ENCODE peak calls at places on chromosomes 13 and 19, in nine cellular contexts. One of them, this sample, is unnamed.

GRCh38 chr19:44903216-44903601 is 2.4 kb upstream of the APOE start:
- DNase-seq in body of pancreas: no peak
- DNase-seq in memory B cell: no peak
- DNase-seq in iPS-NIHi11: no peak
- DNase-seq in SK-N-DZ: no peak
- DNase-seq in kidney epithelial cell: no peak
- DNase-seq in GM10248: no peak
- DNase-seq in naive thymus-derived CD8-positive, alpha-beta T cell: no peak
- DNase-seq in coronary artery: no peak
- DNase-seq in this sample: no peak

GRCh38 chr19:35316560-35316959 is 12.4 kb upstream of the CD22 start:
- DNase-seq in coronary artery: no peak
- DNase-seq in SK-N-DZ: no peak
- DNase-seq in kidney epithelial cell: no peak
- DNase-seq in iPS-NIHi11: peak
- DNase-seq in body of pancreas: no peak
- DNase-seq in GM10248: no peak
- DNase-seq in naive thymus-derived CD8-positive, alpha-beta T cell: no peak
- DNase-seq in memory B cell: no peak
- DNase-seq in this sample: no peak

GRCh38 chr19:18951721-18952281 is 10.8 kb upstream of the HOMER3 start:
- DNase-seq in memory B cell: no peak
- DNase-seq in naive thymus-derived CD8-positive, alpha-beta T cell: no peak
- DNase-seq in coronary artery: no peak
- DNase-seq in iPS-NIHi11: no peak
- DNase-seq in SK-N-DZ: no peak
- DNase-seq in GM10248: no peak
- DNase-seq in body of pancreas: no peak
- DNase-seq in kidney epithelial cell: peak
- DNase-seq in this sample: no peak

GRCh38 chr19:16896913-16897571 is 8.2 kb downstream of the F2RL3 start:
- DNase-seq in iPS-NIHi11: peak
- DNase-seq in GM10248: peak
- DNase-seq in coronary artery: peak
- DNase-seq in memory B cell: peak
- DNase-seq in body of pancreas: peak
- DNase-seq in kidney epithelial cell: peak
- DNase-seq in naive thymus-derived CD8-positive, alpha-beta T cell: peak
- DNase-seq in SK-N-DZ: peak
- DNase-seq in this sample: peak

GRCh38 chr19:52464798-52465470 is 11.6 kb downstream of the ZNF578 start:
- DNase-seq in GM10248: no peak
- DNase-seq in iPS-NIHi11: peak
- DNase-seq in coronary artery: no peak
- DNase-seq in memory B cell: no peak
- DNase-seq in body of pancreas: no peak
- DNase-seq in naive thymus-derived CD8-positive, alpha-beta T cell: no peak
- DNase-seq in SK-N-DZ: no peak
- DNase-seq in kidney epithelial cell: no peak
- DNase-seq in this sample: no peak

GRCh38 chr13:48000559-48001126 is 430 bp downstream of the SUCLA2 start:
- DNase-seq in iPS-NIHi11: peak
- DNase-seq in SK-N-DZ: no peak
- DNase-seq in body of pancreas: no peak
- DNase-seq in memory B cell: no peak
- DNase-seq in naive thymus-derived CD8-positive, alpha-beta T cell: peak
- DNase-seq in coronary artery: no peak
- DNase-seq in GM10248: no peak
- DNase-seq in kidney epithelial cell: no peak
- DNase-seq in this sample: no peak

GRCh38 chr19:29798783-29799182 is 13.0 kb upstream of the CCNE1 start:
- DNase-seq in iPS-NIHi11: no peak
- DNase-seq in kidney epithelial cell: no peak
- DNase-seq in coronary artery: no peak
- DNase-seq in body of pancreas: no peak
- DNase-seq in memory B cell: no peak
- DNase-seq in SK-N-DZ: no peak
- DNase-seq in GM10248: no peak
- DNase-seq in naive thymus-derived CD8-positive, alpha-beta T cell: no peak
- DNase-seq in this sample: no peak

GRCh38 chr13:32021785-32022184 is 9.8 kb upstream of the FRY start:
- DNase-seq in memory B cell: no peak
- DNase-seq in GM10248: no peak
- DNase-seq in naive thymus-derived CD8-positive, alpha-beta T cell: no peak
- DNase-seq in SK-N-DZ: no peak
- DNase-seq in coronary artery: no peak
- DNase-seq in kidney epithelial cell: no peak
- DNase-seq in iPS-NIHi11: no peak
- DNase-seq in body of pancreas: no peak
- DNase-seq in this sample: no peak

GRCh38 chr13:78881746-78882145 is 222.8 kb upstream of the OBI1 start:
- DNase-seq in kidney epithelial cell: no peak
- DNase-seq in GM10248: no peak
- DNase-seq in memory B cell: no peak
- DNase-seq in iPS-NIHi11: no peak
- DNase-seq in body of pancreas: no peak
- DNase-seq in SK-N-DZ: peak
- DNase-seq in coronary artery: no peak
- DNase-seq in naive thymus-derived CD8-positive, alpha-beta T cell: no peak
- DNase-seq in this sample: no peak

GRCh38 chr13:49240017-49240416 is 7.7 kb upstream of the CDADC1 start:
- DNase-seq in SK-N-DZ: no peak
- DNase-seq in iPS-NIHi11: peak
- DNase-seq in coronary artery: no peak
- DNase-seq in body of pancreas: no peak
- DNase-seq in kidney epithelial cell: no peak
- DNase-seq in GM10248: no peak
- DNase-seq in naive thymus-derived CD8-positive, alpha-beta T cell: peak
- DNase-seq in memory B cell: no peak
- DNase-seq in this sample: no peak

GRCh38 chr19:41263042-41263849 is 926 bp upstream of the HNRNPUL1 start:
- DNase-seq in iPS-NIHi11: no peak
- DNase-seq in memory B cell: peak
- DNase-seq in GM10248: peak
- DNase-seq in kidney epithelial cell: no peak
- DNase-seq in naive thymus-derived CD8-positive, alpha-beta T cell: peak
- DNase-seq in coronary artery: peak
- DNase-seq in body of pancreas: peak
- DNase-seq in SK-N-DZ: no peak
- DNase-seq in this sample: peak

GRCh38 chr19:47756953-47757608 is 11.7 kb downstream of the NOP53 start:
- DNase-seq in SK-N-DZ: no peak
- DNase-seq in naive thymus-derived CD8-positive, alpha-beta T cell: no peak
- DNase-seq in GM10248: peak
- DNase-seq in kidney epithelial cell: no peak
- DNase-seq in memory B cell: no peak
- DNase-seq in body of pancreas: peak
- DNase-seq in coronary artery: no peak
- DNase-seq in iPS-NIHi11: no peak
- DNase-seq in this sample: no peak

This sample was measured in epithelial cell of proximal tubule.